ENCODE peak calls at places on chromosomes 12 and 14, in four cellular contexts. D is mucosa of descending colon, W is AG10803, R is K562. M is an unnamed sample.

GRCh38 chr12:257521-258321 is 4.9 kb downstream of the SLC6A13 start:
- DNase-seq in D (no peak), W (no peak), R (no peak), M (no peak)

GRCh38 chr12:76080729-76081415 is 3.6 kb downstream of the NAP1L1 start:
- DNase-seq in D (no peak), W (no peak), R (no peak), M (no peak)

GRCh38 chr12:66965613-66966012 is 286.7 kb upstream of the GRIP1 start:
- DNase-seq in D (no peak), W (no peak), R (no peak), M (no peak)

GRCh38 chr14:50242566-50243288 is 11.3 kb upstream of the SOS2 start:
- DNase-seq in D (no peak), W (no peak), R (no peak), M (no peak)

GRCh38 chr14:70884595-70885342 is 22.5 kb upstream of the PCNX1 start:
- DNase-seq in D (no peak), W (no peak), R (peak; percentile 43), M (no peak)

GRCh38 chr12:110179291-110179690 is 55.1 kb downstream of the IFT81 start:
- DNase-seq in D (no peak), W (peak; percentile 59), R (no peak), M (no peak)

GRCh38 chr12:14681640-14682039 is 14.8 kb downstream of the GUCY2C start:
- DNase-seq in D (no peak), W (no peak), R (no peak), M (no peak)

GRCh38 chr12:70692681-70693288 is 55.6 kb upstream of the PTPRB start:
- DNase-seq in D (no peak), W (peak; percentile 44), R (peak; percentile 12), M (no peak)

GRCh38 chr12:22255097-22255496 is 79.4 kb downstream of the ST8SIA1 start:
- DNase-seq in D (no peak), W (no peak), R (no peak), M (no peak)

GRCh38 chr14:68669644-68670343 is 123.1 kb downstream of the ZFP36L1 start:
- DNase-seq in D (no peak), W (no peak), R (no peak), M (no peak)

GRCh38 chr12:82299617-82300016 is 58.6 kb downstream of the CCDC59 start:
- DNase-seq in D (no peak), W (peak; percentile 21), R (no peak), M (no peak)

GRCh38 chr14:100548295-100548655 is 38.9 kb downstream of the BEGAIN start:
- DNase-seq in D (peak; percentile 62), W (no peak), R (no peak), M (no peak)

GRCh38 chr14:100545359-100545758 is 41.9 kb downstream of the BEGAIN start:
- DNase-seq in D (no peak), W (no peak), R (no peak), M (no peak)

GRCh38 chr14:100547633-100548294 is 39.5 kb downstream of the BEGAIN start:
- DNase-seq in D (peak; percentile 86), W (peak; percentile 68), R (no peak), M (peak; percentile 87)

GRCh38 chr14:100544506-100545141 is 42.6 kb downstream of the BEGAIN start:
- DNase-seq in D (peak; percentile 63), W (no peak), R (peak; percentile 41), M (no peak)

GRCh38 chr14:100546051-100546443 is 41.2 kb downstream of the BEGAIN start:
- DNase-seq in D (peak; percentile 71), W (no peak), R (peak; percentile 89), M (no peak)
- H3K4me3 ChIP-seq in D (no peak overlapping the region), W (peak overlapping the region; percentile 39), R (no peak overlapping the region), M (no peak overlapping the region)

DNA sequence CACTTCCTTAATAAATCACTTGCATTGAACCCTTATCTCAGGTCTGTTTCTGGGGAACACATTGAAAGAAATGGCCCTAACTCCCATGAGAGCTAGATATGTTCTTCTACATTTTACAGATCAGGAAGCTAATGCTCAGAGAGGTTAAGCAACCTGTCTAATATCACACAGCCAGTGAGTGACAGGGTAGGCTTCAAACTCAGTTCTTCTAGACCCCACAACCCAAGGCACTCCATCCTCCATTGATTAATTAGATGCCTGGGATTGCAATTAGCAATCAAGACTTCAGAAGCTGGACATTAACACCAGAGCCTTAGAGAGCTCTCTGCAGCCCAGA is 59.8 kb downstream of the C14orf132 start:
- DNase-seq in D (no peak), W (no peak), R (no peak), M (no peak)
- TF ChIP-seq CTCF in D (no peak), W (no peak), R (no peak), M (no peak)

GRCh38 chr12:84910549-84911241 is 1.9 kb downstream of the SLC6A15 start:
- DNase-seq in D (no peak), W (peak; percentile 16), R (no peak), M (no peak)
- H3K4me3 ChIP-seq in D (no peak overlapping the region), W (peak overlapping the region; percentile 68), R (no peak overlapping the region), M (no peak overlapping the region)

GRCh38 chr12:6072302-6072752 is 52.1 kb downstream of the VWF start:
- DNase-seq in D (no peak), W (peak; percentile 75), R (no peak), M (peak; percentile 95)
- TF ChIP-seq CTCF in D (no peak), W (peak; percentile 41), R (no peak), M (no peak)

M was measured in LNCaP clone FGC.